ENCODE peak calls at places on chromosome 7, in five cellular contexts. C is HEK293T; O is CD4-positive, CD25-positive, alpha-beta regulatory T cell; J is LoVo; M is progenitor cell of endocrine pancreas. N is an unnamed sample.

GRCh38 chr7:39164887-39165286 is 187.2 kb downstream of the POU6F2 start:
- DNase-seq in O (no peak), M (no peak), J (no peak), C (peak; percentile 31), N (no peak)

GRCh38 chr7:96832107-96832506 is 122.5 kb upstream of the SEM1 start:
- DNase-seq in M (no peak), C (no peak), J (no peak), O (no peak), N (no peak)

GRCh38 chr7:66140924-66141323 is 26.3 kb downstream of the CRCP start:
- DNase-seq in O (no peak), M (peak; percentile 16), C (peak; percentile 31), J (no peak), N (no peak)

GRCh38 chr7:38675500-38676106 is 44.4 kb upstream of the AMPH start:
- DNase-seq in M (no peak), O (no peak), J (no peak), C (no peak), N (no peak)

GRCh38 chr7:80151274-80151665 is 16.6 kb downstream of the GNAI1 start:
- DNase-seq in M (no peak), O (no peak), J (peak; percentile 63), C (no peak), N (no peak)

GRCh38 chr7:156903232-156903909 is 10.4 kb upstream of the LMBR1 start:
- DNase-seq in J (peak; percentile 83), M (no peak), C (no peak), O (no peak), N (no peak)

GRCh38 chr7:95723583-95724180 is 48.7 kb upstream of the DYNC1I1 start:
- DNase-seq in O (no peak), J (peak; percentile 61), C (peak; percentile 67), M (peak; percentile 35), N (peak; percentile 42)

GRCh38 chr7:144907577-144907976 is 71.7 kb upstream of the TPK1 start:
- DNase-seq in C (no peak), M (no peak), O (no peak), J (no peak), N (no peak)

GRCh38 chr7:144006029-144006428 is 5.9 kb downstream of the OR6B1 start:
- DNase-seq in O (no peak), J (peak; percentile 28), M (no peak), C (no peak), N (no peak)

GRCh38 chr7:139094596-139094995 is 14.9 kb downstream of the ZC3HAV1 start:
- DNase-seq in O (no peak), C (peak; percentile 54), J (no peak), M (no peak), N (no peak)

GRCh38 chr7:830069-830468 is 2.2 kb upstream of the SUN1 start:
- DNase-seq in C (no peak), J (no peak), O (no peak), M (no peak), N (no peak)

GRCh38 chr7:28984631-28985030 is 26.5 kb upstream of the TRIL start:
- DNase-seq in C (peak; percentile 23), O (no peak), M (no peak), J (peak; percentile 15), N (no peak)

GRCh38 chr7:106277976-106278375 is 6.8 kb downstream of the NAMPT start:
- DNase-seq in M (no peak), C (no peak), J (no peak), O (no peak), N (no peak)

GRCh38 chr7:24283559-24283899 is 461 bp upstream of the NPY start:
- DNase-seq in M (no peak), J (no peak), O (no peak), C (no peak), N (no peak)

GRCh38 chr7:138527746-138528223 is 67.7 kb downstream of the TRIM24 start:
- DNase-seq in M (no peak), O (no peak), J (no peak), C (no peak), N (no peak)

GRCh38 chr7:139823855-139824670 is 5.0 kb upstream of the TBXAS1 start:
- DNase-seq in M (no peak), O (no peak), C (no peak), J (no peak), N (no peak)

GRCh38 chr7:151539055-151539714 is 19.5 kb upstream of the RHEB start:
- DNase-seq in C (no peak), M (no peak), O (no peak), J (no peak), N (no peak)

GRCh38 chr7:118735436-118735835 is 510.9 kb downstream of the ANKRD7 start:
- DNase-seq in J (no peak), C (no peak), M (no peak), O (no peak), N (no peak)

GRCh38 chr7:128890306-128891109 is 20.0 kb downstream of the KCP start:
- DNase-seq in O (no peak), C (no peak), M (no peak), J (peak; percentile 62), N (peak; percentile 64)

GRCh38 chr7:123824754-123825067 is 20.3 kb upstream of the HYAL4 start:
- DNase-seq in M (no peak), J (no peak), O (no peak), C (no peak), N (peak; percentile 28)

GRCh38 chr7:376306-376969 is 86.5 kb downstream of the FOXL3 start:
- DNase-seq in J (no peak), C (no peak), M (peak; percentile 8), O (no peak), N (no peak)

GRCh38 chr7:121406866-121407439 is 10.8 kb upstream of the FAM3C start:
- DNase-seq in J (no peak), O (no peak), M (no peak), C (no peak), N (peak; percentile 15)

GRCh38 chr7:44257618-44258422 is 57.0 kb downstream of the YKT6 start:
- DNase-seq in J (no peak), C (no peak), O (peak; percentile 9), M (no peak), N (peak; percentile 75)

GRCh38 chr7:20158684-20159083 is 58.5 kb downstream of the MACC1 start:
- DNase-seq in C (no peak), O (no peak), M (no peak), J (no peak), N (no peak)

GRCh38 chr7:11203224-11203623 is 229.6 kb downstream of the PHF14 start:
- DNase-seq in M (no peak), C (no peak), O (no peak), J (no peak), N (no peak)

GRCh38 chr7:25779002-25779546 is 372.9 kb upstream of the NFE2L3 start:
- DNase-seq in M (no peak), J (peak; percentile 14), O (no peak), C (no peak), N (no peak)

GRCh38 chr7:7897509-7897908 is 71.1 kb upstream of the GLCCI1 start:
- DNase-seq in M (no peak), J (no peak), O (no peak), C (no peak), N (no peak)

GRCh38 chr7:142626420-142627035 is 122.7 kb upstream of the PRSS1 start:
- DNase-seq in M (peak; percentile 38), O (peak; percentile 53), C (peak; percentile 68), J (peak; percentile 52), N (peak; percentile 12)

GRCh38 chr7:28017372-28017771 is 163.2 kb downstream of the JAZF1 start:
- DNase-seq in O (no peak), M (no peak), C (no peak), J (no peak), N (no peak)

GRCh38 chr7:12423355-12423994 is 19.8 kb upstream of the VWDE start:
- DNase-seq in O (no peak), C (no peak), M (no peak), J (peak; percentile 22), N (no peak)

GRCh38 chr7:140635345-140635744 is 5.3 kb downstream of the DENND2A start:
- DNase-seq in J (no peak), O (no peak), C (no peak), M (no peak), N (no peak)

GRCh38 chr7:50342616-50343114 is 38.1 kb downstream of the IKZF1 start:
- DNase-seq in C (no peak), J (no peak), M (no peak), O (peak; percentile 54), N (no peak)

GRCh38 chr7:46759711-46760480 is 822.0 kb downstream of the TNS3 start:
- DNase-seq in M (no peak), C (no peak), O (no peak), J (no peak), N (no peak)

GRCh38 chr7:82056282-82056681 is 286.4 kb upstream of the HGF start:
- DNase-seq in O (no peak), C (no peak), M (no peak), J (no peak), N (no peak)

GRCh38 chr7:83574616-83575015 is 74.3 kb downstream of the SEMA3E start:
- DNase-seq in J (no peak), O (no peak), C (no peak), M (no peak), N (no peak)

GRCh38 chr7:17095001-17095574 is 203.4 kb upstream of the AHR start:
- DNase-seq in M (no peak), C (no peak), J (peak; percentile 71), O (no peak), N (no peak)

GRCh38 chr7:150854066-150855000 is 2.0 kb downstream of the AOC1 start:
- DNase-seq in C (no peak), J (no peak), M (no peak), O (no peak), N (no peak)

GRCh38 chr7:99372275-99373085 is 2.0 kb upstream of the ARPC1B start:
- DNase-seq in J (no peak), M (no peak), O (no peak), C (no peak), N (peak; percentile 55)

N was measured in HuH-7.5.